ENCODE peak calls at places on chromosomes 5 and 9, in four cellular contexts. I is HepG2, U is WTC11, C is K562. P is an unnamed sample.

GRCh38 chr5:138623053-138623452 is 47.9 kb upstream of the HSPA9 start:
- DNase-seq in I (no peak), U (no peak), C (no peak), P (no peak)

GRCh38 chr5:133147411-133147810 is 95.6 kb downstream of the HSPA4 start:
- DNase-seq in I (no peak), U (no peak), C (no peak), P (no peak)

GRCh38 chr5:1210832-1211251 is 9.4 kb downstream of the SLC6A19 start:
- DNase-seq in I (no peak), U (peak; percentile 7), C (no peak), P (no peak)

GRCh38 chr5:173823721-173824567 is 64.2 kb upstream of the CPEB4 start:
- DNase-seq in I (peak; percentile 98), U (no peak), C (no peak), P (no peak)

GRCh38 chr9:109776391-109776790 is 3.6 kb upstream of the PALM2AKAP2 start:
- DNase-seq in I (no peak), U (no peak), C (no peak), P (no peak)

GRCh38 chr9:16501098-16501663 is 369.3 kb downstream of the BNC2 start:
- DNase-seq in I (no peak), U (no peak), C (no peak), P (no peak)

GRCh38 chr9:84975926-84976325 is 306.4 kb downstream of the NTRK2 start:
- DNase-seq in I (no peak), U (no peak), C (no peak), P (no peak)

GRCh38 chr9:114290561-114290986 is 32.3 kb upstream of the ORM1 start:
- DNase-seq in I (no peak), U (no peak), C (no peak), P (no peak)

GRCh38 chr9:136273244-136273865 is 27.7 kb upstream of the QSOX2 start:
- DNase-seq in I (no peak), U (no peak), C (no peak), P (no peak)

GRCh38 chr5:124634228-124634819 is 112.1 kb downstream of the ZNF608 start:
- DNase-seq in I (peak; percentile 79), U (no peak), C (no peak), P (no peak)

GRCh38 chr9:82035332-82035731 is 46.8 kb downstream of the SPATA31D1 start:
- DNase-seq in I (no peak), U (no peak), C (no peak), P (no peak)

GRCh38 chr5:171893290-171893890 is 107.8 kb downstream of the SMIM23 start:
- DNase-seq in I (no peak), U (no peak), C (no peak), P (no peak)

GRCh38 chr5:94802450-94802849 is 184.0 kb downstream of the SLF1 start:
- DNase-seq in I (no peak), U (no peak), C (no peak), P (no peak)

GRCh38 chr9:99024959-99025358 is 80.0 kb upstream of the TGFBR1 start:
- DNase-seq in I (no peak), U (no peak), C (no peak), P (no peak)

GRCh38 chr9:70177121-70177520 is 81.7 kb upstream of the SMC5 start:
- DNase-seq in I (peak; percentile 23), U (no peak), C (no peak), P (no peak)

GRCh38 chr9:20373263-20373662 is 249.0 kb downstream of the MLLT3 start:
- DNase-seq in I (no peak), U (no peak), C (no peak), P (no peak)

GRCh38 chr5:5492087-5492933 is 69.8 kb downstream of the ICE1 start:
- DNase-seq in I (peak; percentile 54), U (no peak), C (peak; percentile 62), P (peak; percentile 51)

GRCh38 chr9:78320030-78320693 is 23.2 kb downstream of the PSAT1 start:
- DNase-seq in I (no peak), U (no peak), C (no peak), P (no peak)

GRCh38 chr9:78314550-78314949 is 17.6 kb downstream of the PSAT1 start:
- DNase-seq in I (no peak), U (no peak), C (no peak), P (no peak)

GRCh38 chr9:78319197-78320029 is 22.5 kb downstream of the PSAT1 start:
- DNase-seq in I (no peak), U (no peak), C (no peak), P (no peak)

GRCh38 chr9:78314953-78315870 is 18.3 kb downstream of the PSAT1 start:
- DNase-seq in I (no peak), U (no peak), C (no peak), P (no peak)

GRCh38 chr9:78316151-78316892 is 19.4 kb downstream of the PSAT1 start:
- DNase-seq in I (no peak), U (no peak), C (no peak), P (no peak)
- TF ChIP-seq ELF4 in I (no peak), U (no peak), C (no peak), P (no peak)

DNA sequence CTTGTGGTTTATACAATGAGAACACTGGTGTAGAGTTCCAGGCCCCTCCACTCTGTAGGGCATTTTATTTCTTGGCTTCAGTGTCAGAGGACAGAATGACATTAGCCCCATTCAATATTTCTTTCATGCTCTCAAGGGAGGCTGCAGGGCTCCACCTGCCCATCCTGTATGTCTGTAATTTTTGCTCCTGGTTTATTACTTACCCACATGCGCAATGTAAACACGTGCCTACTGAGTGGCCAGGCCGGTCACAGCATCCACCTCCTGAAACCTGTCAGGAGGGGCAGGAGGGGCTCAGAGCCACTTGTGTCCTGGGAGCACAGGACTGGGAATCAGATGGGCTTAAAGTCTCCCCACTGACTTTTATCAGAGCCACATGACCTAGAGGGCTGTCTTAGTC is 82.4 kb downstream of the GADD45G start:
- DNase-seq in I (no peak), U (no peak), C (no peak), P (no peak)
- TF ChIP-seq ELF4 in I (no peak), U (no peak), C (no peak), P (no peak)

GRCh38 chr5:170173227-170173626 is 59.6 kb upstream of the C5orf58 start:
- DNase-seq in I (no peak), U (no peak), C (no peak), P (no peak)
- TF ChIP-seq ELF4 in I (no peak), U (no peak), C (no peak), P (no peak)

DNA sequence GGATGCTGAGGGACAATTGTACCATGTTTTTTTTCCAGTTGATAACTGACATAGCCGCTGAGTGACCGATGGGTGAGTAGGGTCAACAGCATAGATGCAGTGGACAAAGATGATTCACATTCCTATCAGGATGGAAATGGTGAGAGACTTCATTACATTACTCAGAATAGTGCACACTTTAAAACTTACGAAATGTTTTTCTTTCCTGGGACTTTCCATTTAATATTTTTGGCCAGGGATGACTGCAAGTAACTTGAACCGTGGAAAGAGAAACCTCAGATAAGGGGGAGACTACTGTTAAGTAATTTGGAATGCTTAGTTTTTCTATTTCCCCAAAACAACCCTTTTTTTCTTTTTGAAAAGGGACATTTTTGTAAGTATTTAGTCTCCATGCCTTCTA is 3.0 kb upstream of the TUSC1 start:
- DNase-seq in I (no peak), U (no peak), C (no peak), P (no peak)
- TF ChIP-seq ELF4 in I (no peak), U (no peak), C (no peak), P (no peak)

GRCh38 chr9:104494808-104495207 is 9.3 kb upstream of the OR13F1 start:
- DNase-seq in I (no peak), U (no peak), C (no peak), P (peak; percentile 17)
- TF ChIP-seq ELF4 in I (no peak), U (no peak), C (no peak), P (no peak)

GRCh38 chr5:83548556-83548955 is 77.0 kb downstream of the VCAN start:
- DNase-seq in I (no peak), U (no peak), C (no peak), P (no peak)
- TF ChIP-seq ELF4 in I (no peak), U (no peak), C (no peak), P (no peak)

GRCh38 chr5:71839049-71839834 is 120.2 kb downstream of the CARTPT start:
- DNase-seq in I (no peak), U (no peak), C (no peak), P (no peak)
- TF ChIP-seq ELF4 in I (no peak), U (no peak), C (no peak), P (no peak)

GRCh38 chr5:175700991-175701390 is 43.1 kb downstream of the HRH2 start:
- DNase-seq in I (no peak), U (peak; percentile 9), C (peak; percentile 35), P (peak; percentile 41)
- TF ChIP-seq ELF4 in I (no peak), U (no peak), C (no peak), P (no peak)

GRCh38 chr5:66933066-66933465 is 263.5 kb downstream of the CD180 start:
- DNase-seq in I (no peak), U (no peak), C (no peak), P (no peak)
- TF ChIP-seq ELF4 in I (no peak), U (no peak), C (no peak), P (no peak)

P was measured in HEK293T.